ENCODE peak calls at places on chromosomes 13 and 19, in five cellular contexts. B is fibroblast of the conjunctiva, J is HTR-8/SVneo, S is NCI-H748 treated with DMSO at 0.1 percent for 48 hours, P is ELR. W is an unnamed sample.

GRCh38 chr19:5394907-5395505 is 54.4 kb upstream of the PTPRS start:
- DNase-seq in B (no peak), J (no peak), S (no peak), P (no peak), W (no peak)

GRCh38 chr19:30070970-30071632 is 129.1 kb downstream of the URI1 start:
- DNase-seq in B (no peak), J (no peak), S (no peak), P (no peak), W (no peak)

GRCh38 chr13:79385694-79386093 is 20.4 kb downstream of the RBM26 start:
- DNase-seq in B (no peak), J (no peak), S (no peak), P (peak; percentile 72), W (no peak)

GRCh38 chr19:38849746-38850230 is at the start of gene HNRNPL:
- DNase-seq in B (no peak), J (no peak), S (no peak), P (no peak), W (no peak)

GRCh38 chr13:42047561-42048322 is 706 bp upstream of the DGKH start:
- DNase-seq in B (no peak), J (peak; percentile 23), S (peak; percentile 48), P (peak; percentile 82), W (no peak)

GRCh38 chr19:39845621-39846175 is 481 bp downstream of the FBL start:
- DNase-seq in B (no peak), J (no peak), S (peak; percentile 43), P (peak; percentile 54), W (no peak)

GRCh38 chr19:17751103-17751911 is at the start of gene FCHO1:
- DNase-seq in B (no peak), J (no peak), S (no peak), P (no peak), W (no peak)

GRCh38 chr19:46878613-46879375 is 18.0 kb downstream of the ARHGAP35 start:
- DNase-seq in B (no peak), J (no peak), S (no peak), P (peak; percentile 95), W (peak; percentile 48)

GRCh38 chr19:46887240-46887782 is 26.5 kb downstream of the ARHGAP35 start:
- DNase-seq in B (no peak), J (no peak), S (no peak), P (no peak), W (no peak)

GRCh38 chr13:76316998-76317527 is 569.1 kb downstream of the KCTD12 start:
- DNase-seq in B (no peak), J (no peak), S (no peak), P (no peak), W (no peak)

GRCh38 chr19:2087621-2088100 is 8.5 kb downstream of the MOB3A start:
- DNase-seq in B (no peak), J (no peak), S (no peak), P (no peak), W (no peak)

GRCh38 chr13:110099922-110100321 is 207.0 kb downstream of the COL4A1 start:
- DNase-seq in B (no peak), J (no peak), S (no peak), P (no peak), W (no peak)

GRCh38 chr13:99590519-99591011 is 89.3 kb downstream of the TM9SF2 start:
- DNase-seq in B (no peak), J (no peak), S (no peak), P (no peak), W (no peak)

GRCh38 chr19:3687774-3688706 is 12.2 kb downstream of the PIP5K1C start:
- DNase-seq in B (no peak), J (no peak), S (no peak), P (no peak), W (no peak)

GRCh38 chr19:33477781-33478180 is 43.8 kb downstream of the PEPD start:
- DNase-seq in B (no peak), J (no peak), S (no peak), P (peak; percentile 28), W (no peak)

GRCh38 chr13:71873418-71874276 is 6.6 kb upstream of the DACH1 start:
- DNase-seq in B (no peak), J (no peak), S (peak; percentile 96), P (no peak), W (no peak)

GRCh38 chr19:50496189-50497029 is 14.6 kb downstream of the JOSD2 start:
- DNase-seq in B (no peak), J (no peak), S (no peak), P (no peak), W (no peak)

GRCh38 chr19:16180611-16181010 is 4.6 kb upstream of the FAM32A start:
- DNase-seq in B (peak; percentile 69), J (peak; percentile 62), S (no peak), P (peak; percentile 73), W (peak; percentile 60)

GRCh38 chr13:70080030-70080429 is 27.6 kb upstream of the ATXN8OS start:
- DNase-seq in B (no peak), J (no peak), S (no peak), P (no peak), W (no peak)

GRCh38 chr19:30391052-30391451 is 18.9 kb downstream of the ZNF536 start:
- DNase-seq in B (no peak), J (no peak), S (no peak), P (no peak), W (no peak)

GRCh38 chr13:50214514-50214913 is 199.3 kb downstream of the KCNRG start:
- DNase-seq in B (no peak), J (no peak), S (no peak), P (no peak), W (no peak)

GRCh38 chr13:33150146-33150545 is 133.9 kb downstream of the KL start:
- DNase-seq in B (peak; percentile 9), J (no peak), S (peak; percentile 40), P (peak; percentile 52), W (no peak)

GRCh38 chr13:50400035-50400726 is 384.9 kb downstream of the KCNRG start:
- DNase-seq in B (no peak), J (no peak), S (no peak), P (no peak), W (no peak)

GRCh38 chr13:48009298-48009697 is 8.2 kb upstream of the SUCLA2 start:
- DNase-seq in B (peak; percentile 47), J (peak; percentile 15), S (no peak), P (peak; percentile 77), W (no peak)

GRCh38 chr19:44637390-44637764 is 6.3 kb upstream of the PVR start:
- DNase-seq in B (no peak), J (no peak), S (no peak), P (no peak), W (no peak)

GRCh38 chr19:16889883-16890460 is 1.2 kb downstream of the F2RL3 start:
- DNase-seq in B (no peak), J (no peak), S (no peak), P (no peak), W (no peak)

GRCh38 chr13:111120422-111120821 is 5.3 kb downstream of the ARHGEF7 start:
- DNase-seq in B (no peak), J (no peak), S (no peak), P (no peak), W (no peak)

GRCh38 chr19:49150106-49150943 is 4.9 kb downstream of the HRC start:
- DNase-seq in B (peak; percentile 49), J (peak; percentile 77), S (peak; percentile 95), P (peak; percentile 80), W (no peak)

GRCh38 chr13:113897161-113897560 is 33.3 kb upstream of the GAS6 start:
- DNase-seq in B (peak; percentile 33), J (peak; percentile 75), S (no peak), P (peak; percentile 99), W (peak; percentile 87)

GRCh38 chr13:111664060-111664459 is 343.6 kb downstream of the TEX29 start:
- DNase-seq in B (no peak), J (no peak), S (no peak), P (no peak), W (no peak)

GRCh38 chr19:43300206-43300605 is 30.9 kb upstream of the PSG9 start:
- DNase-seq in B (no peak), J (no peak), S (no peak), P (no peak), W (no peak)

GRCh38 chr13:41384749-41385503 is 72.4 kb upstream of the RGCC start:
- DNase-seq in B (no peak), J (no peak), S (no peak), P (peak; percentile 41), W (no peak)

GRCh38 chr19:15328312-15328711 is 4.0 kb downstream of the BRD4 start:
- DNase-seq in B (no peak), J (no peak), S (no peak), P (no peak), W (no peak)